ENCODE peak calls at places on chromosome 21, in ten cellular contexts. One of them, this sample, is unnamed.

GRCh38 chr21:43956667-43957030 is 55.5 kb upstream of the TRAPPC10 start:
- DNase-seq in ELR: no peak
- DNase-seq in fibroblast of villous mesenchyme: peak
- DNase-seq in lower lobe of right lung: no peak
- DNase-seq in sciatic nerve: no peak
- DNase-seq in stomach: no peak
- DNase-seq in left colon: no peak
- DNase-seq in activated naive CD8-positive, alpha-beta T cell treated with anti-CD3 and anti-CD28 coated beads, Interleukin-2, amount 50 U/mL, for 24 hours: no peak
- DNase-seq in GM23248: no peak
- DNase-seq in HFFc6: peak
- DNase-seq in this sample: no peak

GRCh38 chr21:28473530-28474225 is 519.0 kb downstream of the LTN1 start:
- DNase-seq in ELR: no peak
- DNase-seq in fibroblast of villous mesenchyme: peak
- DNase-seq in lower lobe of right lung: no peak
- DNase-seq in sciatic nerve: no peak
- DNase-seq in stomach: no peak
- DNase-seq in left colon: no peak
- DNase-seq in activated naive CD8-positive, alpha-beta T cell treated with anti-CD3 and anti-CD28 coated beads, Interleukin-2, amount 50 U/mL, for 24 hours: no peak
- DNase-seq in GM23248: peak
- DNase-seq in HFFc6: no peak
- DNase-seq in this sample: no peak

GRCh38 chr21:41348434-41348833 is 13.4 kb upstream of the MX2 start:
- DNase-seq in ELR: no peak
- DNase-seq in fibroblast of villous mesenchyme: no peak
- DNase-seq in lower lobe of right lung: no peak
- DNase-seq in sciatic nerve: no peak
- DNase-seq in stomach: no peak
- DNase-seq in left colon: no peak
- DNase-seq in activated naive CD8-positive, alpha-beta T cell treated with anti-CD3 and anti-CD28 coated beads, Interleukin-2, amount 50 U/mL, for 24 hours: no peak
- DNase-seq in GM23248: no peak
- DNase-seq in HFFc6: no peak
- DNase-seq in this sample: no peak

GRCh38 chr21:43279578-43279894 is 110.7 kb downstream of the CRYAA start:
- DNase-seq in ELR: no peak
- DNase-seq in fibroblast of villous mesenchyme: no peak
- DNase-seq in lower lobe of right lung: peak
- DNase-seq in sciatic nerve: no peak
- DNase-seq in stomach: no peak
- DNase-seq in left colon: no peak
- DNase-seq in activated naive CD8-positive, alpha-beta T cell treated with anti-CD3 and anti-CD28 coated beads, Interleukin-2, amount 50 U/mL, for 24 hours: no peak
- DNase-seq in GM23248: no peak
- DNase-seq in HFFc6: no peak
- DNase-seq in this sample: no peak

GRCh38 chr21:26835027-26835713 is 10.0 kb downstream of the ADAMTS1 start:
- DNase-seq in ELR: peak
- DNase-seq in fibroblast of villous mesenchyme: peak
- DNase-seq in lower lobe of right lung: no peak
- DNase-seq in sciatic nerve: no peak
- DNase-seq in stomach: no peak
- DNase-seq in left colon: no peak
- DNase-seq in activated naive CD8-positive, alpha-beta T cell treated with anti-CD3 and anti-CD28 coated beads, Interleukin-2, amount 50 U/mL, for 24 hours: no peak
- DNase-seq in GM23248: peak
- DNase-seq in HFFc6: peak
- DNase-seq in this sample: no peak

GRCh38 chr21:17343055-17343454 is 169.8 kb upstream of the CXADR start:
- DNase-seq in ELR: peak
- DNase-seq in fibroblast of villous mesenchyme: peak
- DNase-seq in lower lobe of right lung: no peak
- DNase-seq in sciatic nerve: no peak
- DNase-seq in stomach: no peak
- DNase-seq in left colon: no peak
- DNase-seq in activated naive CD8-positive, alpha-beta T cell treated with anti-CD3 and anti-CD28 coated beads, Interleukin-2, amount 50 U/mL, for 24 hours: no peak
- DNase-seq in GM23248: peak
- DNase-seq in HFFc6: no peak
- DNase-seq in this sample: no peak

GRCh38 chr21:46425061-46425460 is 33.6 kb upstream of the DIP2A start:
- DNase-seq in ELR: no peak
- DNase-seq in fibroblast of villous mesenchyme: no peak
- DNase-seq in lower lobe of right lung: peak
- DNase-seq in sciatic nerve: no peak
- DNase-seq in stomach: no peak
- DNase-seq in left colon: no peak
- DNase-seq in activated naive CD8-positive, alpha-beta T cell treated with anti-CD3 and anti-CD28 coated beads, Interleukin-2, amount 50 U/mL, for 24 hours: peak
- DNase-seq in GM23248: no peak
- DNase-seq in HFFc6: no peak
- DNase-seq in this sample: no peak

GRCh38 chr21:38733973-38734546 is 71.7 kb upstream of the ETS2 start:
- DNase-seq in ELR: peak
- DNase-seq in fibroblast of villous mesenchyme: peak
- DNase-seq in lower lobe of right lung: peak
- DNase-seq in sciatic nerve: peak
- DNase-seq in stomach: peak
- DNase-seq in left colon: peak
- DNase-seq in activated naive CD8-positive, alpha-beta T cell treated with anti-CD3 and anti-CD28 coated beads, Interleukin-2, amount 50 U/mL, for 24 hours: peak
- DNase-seq in GM23248: peak
- DNase-seq in HFFc6: peak
- DNase-seq in this sample: peak

GRCh38 chr21:34598931-34599400 is 15.9 kb downstream of the RCAN1 start:
- DNase-seq in ELR: peak
- DNase-seq in fibroblast of villous mesenchyme: peak
- DNase-seq in lower lobe of right lung: no peak
- DNase-seq in sciatic nerve: no peak
- DNase-seq in stomach: no peak
- DNase-seq in left colon: no peak
- DNase-seq in activated naive CD8-positive, alpha-beta T cell treated with anti-CD3 and anti-CD28 coated beads, Interleukin-2, amount 50 U/mL, for 24 hours: no peak
- DNase-seq in GM23248: peak
- DNase-seq in HFFc6: peak
- DNase-seq in this sample: no peak

GRCh38 chr21:14545906-14546480 is at the start of gene SAMSN1:
- DNase-seq in ELR: no peak
- DNase-seq in fibroblast of villous mesenchyme: no peak
- DNase-seq in lower lobe of right lung: peak
- DNase-seq in sciatic nerve: no peak
- DNase-seq in stomach: peak
- DNase-seq in left colon: peak
- DNase-seq in activated naive CD8-positive, alpha-beta T cell treated with anti-CD3 and anti-CD28 coated beads, Interleukin-2, amount 50 U/mL, for 24 hours: peak
- DNase-seq in GM23248: no peak
- DNase-seq in HFFc6: no peak
- DNase-seq in this sample: peak

GRCh38 chr21:45847870-45848269 is 133.7 kb upstream of the COL6A1 start:
- DNase-seq in ELR: peak
- DNase-seq in fibroblast of villous mesenchyme: no peak
- DNase-seq in lower lobe of right lung: no peak
- DNase-seq in sciatic nerve: no peak
- DNase-seq in stomach: no peak
- DNase-seq in left colon: no peak
- DNase-seq in activated naive CD8-positive, alpha-beta T cell treated with anti-CD3 and anti-CD28 coated beads, Interleukin-2, amount 50 U/mL, for 24 hours: no peak
- DNase-seq in GM23248: peak
- DNase-seq in HFFc6: no peak
- DNase-seq in this sample: no peak

GRCh38 chr21:31347435-31348032 is 3.5 kb upstream of the TIAM1 start:
- DNase-seq in ELR: peak
- DNase-seq in fibroblast of villous mesenchyme: peak
- DNase-seq in lower lobe of right lung: no peak
- DNase-seq in sciatic nerve: no peak
- DNase-seq in stomach: no peak
- DNase-seq in left colon: no peak
- DNase-seq in activated naive CD8-positive, alpha-beta T cell treated with anti-CD3 and anti-CD28 coated beads, Interleukin-2, amount 50 U/mL, for 24 hours: no peak
- DNase-seq in GM23248: peak
- DNase-seq in HFFc6: no peak
- DNase-seq in this sample: no peak